ENCODE peak calls at places on chromosome 15, in five cellular contexts. One of them, this sample, is unnamed.

GRCh38 chr15:77967785-77968184 is 109.7 kb downstream of the TBC1D2B start:
- DNase-seq in globus pallidus: no peak
- DNase-seq in PC-3: peak; percentile 9
- DNase-seq in NCI-H2107: no peak
- DNase-seq in G401: no peak
- DNase-seq in this sample: no peak

GRCh38 chr15:82393671-82394070 is 35.9 kb upstream of the GOLGA6L9 start:
- DNase-seq in globus pallidus: no peak
- DNase-seq in PC-3: no peak
- DNase-seq in NCI-H2107: no peak
- DNase-seq in G401: no peak
- DNase-seq in this sample: no peak

GRCh38 chr15:85646538-85647091 is 148.1 kb downstream of the KLHL25 start:
- DNase-seq in globus pallidus: no peak
- DNase-seq in PC-3: no peak
- DNase-seq in NCI-H2107: no peak
- DNase-seq in G401: no peak
- DNase-seq in this sample: no peak

GRCh38 chr15:30072630-30073029 is 10.1 kb upstream of the GOLGA8J start:
- DNase-seq in globus pallidus: no peak
- DNase-seq in PC-3: no peak
- DNase-seq in NCI-H2107: no peak
- DNase-seq in G401: no peak
- DNase-seq in this sample: no peak

GRCh38 chr15:81117136-81117535 is 16.9 kb upstream of the CFAP161 start:
- DNase-seq in globus pallidus: no peak
- DNase-seq in PC-3: no peak
- DNase-seq in NCI-H2107: no peak
- DNase-seq in G401: no peak
- DNase-seq in this sample: no peak

GRCh38 chr15:70113304-70113700 is 15.6 kb upstream of the TLE3 start:
- DNase-seq in globus pallidus: no peak
- DNase-seq in PC-3: no peak
- DNase-seq in NCI-H2107: no peak
- DNase-seq in G401: no peak
- DNase-seq in this sample: no peak

GRCh38 chr15:90560229-90560771 is 30.6 kb downstream of the CRTC3 start:
- DNase-seq in globus pallidus: no peak
- DNase-seq in PC-3: no peak
- DNase-seq in NCI-H2107: no peak
- DNase-seq in G401: no peak
- DNase-seq in this sample: no peak

GRCh38 chr15:88644741-88645140 is 5.9 kb downstream of the ISG20 start:
- DNase-seq in globus pallidus: no peak
- DNase-seq in PC-3: no peak
- DNase-seq in NCI-H2107: no peak
- DNase-seq in G401: no peak
- DNase-seq in this sample: no peak

GRCh38 chr15:82021992-82022391 is 23.8 kb downstream of the MEX3B start:
- DNase-seq in globus pallidus: no peak
- DNase-seq in PC-3: no peak
- DNase-seq in NCI-H2107: no peak
- DNase-seq in G401: no peak
- DNase-seq in this sample: no peak

GRCh38 chr15:35279811-35280210 is 194.7 kb upstream of the NANOGP8 start:
- DNase-seq in globus pallidus: no peak
- DNase-seq in PC-3: no peak
- DNase-seq in NCI-H2107: no peak
- DNase-seq in G401: no peak
- DNase-seq in this sample: no peak

GRCh38 chr15:39139431-39140059 is 441.3 kb upstream of the THBS1 start:
- DNase-seq in globus pallidus: no peak
- DNase-seq in PC-3: no peak
- DNase-seq in NCI-H2107: no peak
- DNase-seq in G401: no peak
- DNase-seq in this sample: no peak

GRCh38 chr15:39018966-39019365 is 454.4 kb upstream of the RASGRP1 start:
- DNase-seq in globus pallidus: no peak
- DNase-seq in PC-3: no peak
- DNase-seq in NCI-H2107: no peak
- DNase-seq in G401: no peak
- DNase-seq in this sample: no peak

GRCh38 chr15:43800286-43801136 is at the start of gene HYPK:
- DNase-seq in globus pallidus: peak; percentile 94
- DNase-seq in PC-3: peak; percentile 85
- DNase-seq in NCI-H2107: peak; percentile 13
- DNase-seq in G401: peak; percentile 95
- DNase-seq in this sample: peak; percentile 72

GRCh38 chr15:82530606-82531379 is 9.5 kb downstream of the RPS17 start:
- DNase-seq in globus pallidus: peak; percentile 55
- DNase-seq in PC-3: peak; percentile 72
- DNase-seq in NCI-H2107: no peak
- DNase-seq in G401: peak; percentile 80
- DNase-seq in this sample: no peak

GRCh38 chr15:38593523-38593922 is 28.9 kb upstream of the RASGRP1 start:
- DNase-seq in globus pallidus: no peak
- DNase-seq in PC-3: peak; percentile 38
- DNase-seq in NCI-H2107: no peak
- DNase-seq in G401: no peak
- DNase-seq in this sample: no peak

GRCh38 chr15:64773606-64774555 is 1.5 kb downstream of the RBPMS2 start:
- DNase-seq in globus pallidus: no peak
- DNase-seq in PC-3: no peak
- DNase-seq in NCI-H2107: no peak
- DNase-seq in G401: no peak
- DNase-seq in this sample: no peak